ENCODE peak calls at places on chromosomes 11 and 22, in ten cellular contexts. E is A172; I is PC-3; B is T-cell; U is tibial artery; R is PC-9; J is NCI-H510A treated with DMSO at 0.1 percent for 48 hours; L is activated CD4-positive, alpha-beta T cell treated with anti-CD3 and anti-CD28 coated beads for 36 hours; Z is IMR-90; V is heart left ventricle. T is an unnamed sample.

GRCh38 chr22:24543068-24543675 is 11.8 kb downstream of the GUCD1 start:
- DNase-seq in E (no peak), I (no peak), B (no peak), U (no peak), R (no peak), J (no peak), L (no peak), Z (no peak), V (no peak), T (no peak)

GRCh38 chr11:34308049-34308692 is 49.6 kb downstream of the ABTB2 start:
- DNase-seq in E (no peak), I (peak; percentile 58), B (no peak), U (no peak), R (no peak), J (no peak), L (peak; percentile 21), Z (peak; percentile 34), V (no peak), T (no peak)

GRCh38 chr11:1157341-1157644 is 460 bp upstream of the MUC5AC start:
- DNase-seq in E (no peak), I (no peak), B (no peak), U (no peak), R (no peak), J (no peak), L (no peak), Z (no peak), V (no peak), T (no peak)

GRCh38 chr22:47367993-47368945 is 605.8 kb downstream of the TBC1D22A start:
- DNase-seq in E (no peak), I (no peak), B (no peak), U (no peak), R (no peak), J (no peak), L (no peak), Z (no peak), V (no peak), T (no peak)

GRCh38 chr22:46195487-46196165 is 45.3 kb downstream of the PPARA start:
- DNase-seq in E (no peak), I (no peak), B (no peak), U (no peak), R (no peak), J (no peak), L (no peak), Z (peak; percentile 48), V (peak; percentile 41), T (no peak)

GRCh38 chr22:23054531-23055257 is 15.6 kb upstream of the GNAZ start:
- DNase-seq in E (no peak), I (no peak), B (peak; percentile 3), U (peak; percentile 1), R (no peak), J (no peak), L (no peak), Z (no peak), V (no peak), T (peak; percentile 20)

GRCh38 chr22:31155425-31155824 is 4.6 kb upstream of the RNF185 start:
- DNase-seq in E (no peak), I (no peak), B (no peak), U (no peak), R (no peak), J (no peak), L (no peak), Z (peak; percentile 80), V (no peak), T (no peak)

GRCh38 chr11:3201112-3201581 is 17.5 kb downstream of the MRGPRG start:
- DNase-seq in E (no peak), I (no peak), B (no peak), U (peak; percentile 13), R (no peak), J (no peak), L (no peak), Z (no peak), V (no peak), T (no peak)

GRCh38 chr11:68673991-68674390 is 10.4 kb upstream of the GAL start:
- DNase-seq in E (no peak), I (no peak), B (no peak), U (no peak), R (no peak), J (no peak), L (no peak), Z (no peak), V (no peak), T (no peak)

GRCh38 chr11:121965330-121965729 is 150.7 kb downstream of the BLID start:
- DNase-seq in E (peak; percentile 73), I (peak; percentile 96), B (no peak), U (no peak), R (peak; percentile 16), J (no peak), L (no peak), Z (peak; percentile 74), V (peak; percentile 30), T (no peak)

GRCh38 chr11:10474551-10474950 is 19.5 kb downstream of the AMPD3 start:
- DNase-seq in E (no peak), I (no peak), B (no peak), U (no peak), R (no peak), J (no peak), L (no peak), Z (no peak), V (no peak), T (no peak)

GRCh38 chr11:47966621-47967020 is 13.7 kb upstream of the PTPRJ start:
- DNase-seq in E (no peak), I (no peak), B (no peak), U (no peak), R (no peak), J (no peak), L (no peak), Z (no peak), V (no peak), T (no peak)

GRCh38 chr11:70468256-70469230 is 70.2 kb downstream of the CTTN start:
- DNase-seq in E (no peak), I (peak; percentile 34), B (no peak), U (no peak), R (no peak), J (peak; percentile 44), L (no peak), Z (no peak), V (no peak), T (no peak)

GRCh38 chr11:5043385-5043784 is 2.9 kb upstream of the OR52J3 start:
- DNase-seq in E (no peak), I (no peak), B (no peak), U (no peak), R (no peak), J (no peak), L (no peak), Z (peak; percentile 31), V (no peak), T (no peak)

GRCh38 chr11:81819462-81819861 is 914.2 kb downstream of the FAM181B start:
- DNase-seq in E (no peak), I (no peak), B (no peak), U (no peak), R (no peak), J (no peak), L (no peak), Z (no peak), V (no peak), T (no peak)

GRCh38 chr11:116144387-116144958 is 628.3 kb downstream of the BUD13 start:
- DNase-seq in E (no peak), I (no peak), B (no peak), U (no peak), R (no peak), J (no peak), L (no peak), Z (no peak), V (no peak), T (no peak)

T was measured in NCI-H446 treated with DMSO at 0.1 percent for 48 hours.